ENCODE peak calls at places on chromosome 18, in seven cellular contexts. U, H, A, D, Q, X and B are unnamed samples.

GRCh38 chr18:55173291-55173690 is 214.0 kb upstream of the CCDC68 start:
- DNase-seq in U (no peak), H (no peak), A (no peak), D (no peak), Q (no peak), X (no peak), B (no peak)

GRCh38 chr18:2395427-2396161 is 175.7 kb downstream of the METTL4 start:
- DNase-seq in U (no peak), H (no peak), A (no peak), D (no peak), Q (no peak), X (no peak), B (peak)

GRCh38 chr18:74797577-74798151 is 200.0 kb downstream of the ZNF407 start:
- DNase-seq in U (no peak), H (no peak), A (no peak), D (no peak), Q (no peak), X (no peak), B (no peak)

GRCh38 chr18:40935423-40935822 is 1019.6 kb upstream of the PIK3C3 start:
- DNase-seq in U (no peak), H (no peak), A (no peak), D (no peak), Q (no peak), X (peak), B (no peak)

GRCh38 chr18:49814147-49814499 is 790 bp upstream of the ACAA2 start:
- DNase-seq in U (peak), H (no peak), A (no peak), D (peak), Q (peak), X (peak), B (peak)

GRCh38 chr18:44856157-44856556 is 175.5 kb downstream of the SETBP1 start:
- DNase-seq in U (no peak), H (no peak), A (no peak), D (no peak), Q (no peak), X (no peak), B (no peak)

GRCh38 chr18:44041553-44042418 is 638.9 kb upstream of the SETBP1 start:
- DNase-seq in U (no peak), H (no peak), A (no peak), D (no peak), Q (no peak), X (no peak), B (no peak)

GRCh38 chr18:13191779-13192178 is 26.8 kb upstream of the LDLRAD4 start:
- DNase-seq in U (no peak), H (no peak), A (no peak), D (no peak), Q (no peak), X (no peak), B (peak)

GRCh38 chr18:49555641-49556040 is 6.2 kb upstream of the LIPG start:
- DNase-seq in U (no peak), H (no peak), A (no peak), D (no peak), Q (no peak), X (no peak), B (no peak)

GRCh38 chr18:43970656-43971055 is 693.4 kb upstream of the SYT4 start:
- DNase-seq in U (no peak), H (no peak), A (no peak), D (peak), Q (no peak), X (no peak), B (no peak)

GRCh38 chr18:58808349-58808748 is 56.3 kb upstream of the ZNF532 start:
- DNase-seq in U (no peak), H (no peak), A (no peak), D (no peak), Q (peak), X (no peak), B (no peak)

GRCh38 chr18:9353596-9353995 is 19.0 kb downstream of the TWSG1 start:
- DNase-seq in U (no peak), H (no peak), A (no peak), D (no peak), Q (no peak), X (no peak), B (no peak)

GRCh38 chr18:49733321-49733720 is 80.0 kb downstream of the ACAA2 start:
- DNase-seq in U (no peak), H (no peak), A (no peak), D (peak), Q (no peak), X (no peak), B (peak)

GRCh38 chr18:7898181-7898580 is 331.1 kb downstream of the PTPRM start:
- DNase-seq in U (no peak), H (no peak), A (no peak), D (no peak), Q (no peak), X (no peak), B (no peak)

GRCh38 chr18:551404-552061 is 28.6 kb upstream of the CETN1 start:
- DNase-seq in U (no peak), H (no peak), A (no peak), D (no peak), Q (no peak), X (no peak), B (no peak)

GRCh38 chr18:47323158-47323557 is 71.7 kb upstream of the SKOR2 start:
- DNase-seq in U (no peak), H (no peak), A (no peak), D (peak), Q (no peak), X (no peak), B (peak)

GRCh38 chr18:9824862-9825479 is 60.8 kb upstream of the TXNDC2 start:
- DNase-seq in U (no peak), H (no peak), A (no peak), D (no peak), Q (no peak), X (no peak), B (no peak)

GRCh38 chr18:11304900-11305299 is 155.5 kb upstream of the PIEZO2 start:
- DNase-seq in U (no peak), H (no peak), A (no peak), D (no peak), Q (no peak), X (no peak), B (no peak)

GRCh38 chr18:22348521-22349316 is 69.0 kb downstream of the CTAGE1 start:
- DNase-seq in U (no peak), H (no peak), A (peak), D (peak), Q (peak), X (no peak), B (peak)

GRCh38 chr18:58682429-58683069 is 11.3 kb downstream of the MALT1 start:
- DNase-seq in U (no peak), H (no peak), A (no peak), D (peak), Q (no peak), X (no peak), B (peak)

GRCh38 chr18:56945171-56945863 is 201.6 kb upstream of the BOD1L2 start:
- DNase-seq in U (no peak), H (no peak), A (no peak), D (no peak), Q (no peak), X (no peak), B (no peak)

GRCh38 chr18:63158676-63159291 is 160.8 kb downstream of the BCL2 start:
- DNase-seq in U (peak), H (no peak), A (no peak), D (no peak), Q (no peak), X (no peak), B (no peak)

GRCh38 chr18:6055711-6056110 is 160.4 kb upstream of the TMEM200C start:
- DNase-seq in U (no peak), H (no peak), A (no peak), D (peak), Q (no peak), X (no peak), B (peak)

GRCh38 chr18:47582055-47582454 is 330.6 kb upstream of the SKOR2 start:
- DNase-seq in U (no peak), H (no peak), A (no peak), D (no peak), Q (no peak), X (no peak), B (no peak)

GRCh38 chr18:35514752-35515459 is 17.1 kb upstream of the INO80C start:
- DNase-seq in U (no peak), H (no peak), A (no peak), D (peak), Q (no peak), X (no peak), B (no peak)

GRCh38 chr18:79788096-79789085 is 9.3 kb upstream of the KCNG2 start:
- DNase-seq in U (no peak), H (no peak), A (no peak), D (no peak), Q (peak), X (no peak), B (no peak)

GRCh38 chr18:58412844-58413666 is 215.8 kb downstream of the ALPK2 start:
- DNase-seq in U (no peak), H (no peak), A (no peak), D (no peak), Q (no peak), X (no peak), B (no peak)

GRCh38 chr18:48680871-48681270 is 142.0 kb downstream of the CTIF start:
- DNase-seq in U (no peak), H (no peak), A (no peak), D (no peak), Q (no peak), X (no peak), B (peak)

GRCh38 chr18:48889115-48889941 is 61.4 kb downstream of the SMAD7 start:
- DNase-seq in U (no peak), H (no peak), A (peak), D (no peak), Q (peak), X (no peak), B (no peak)

GRCh38 chr18:42310956-42311355 is 355.9 kb downstream of the PIK3C3 start:
- DNase-seq in U (no peak), H (no peak), A (no peak), D (no peak), Q (no peak), X (no peak), B (no peak)

GRCh38 chr18:78519394-78520062 is 460.1 kb upstream of the SALL3 start:
- DNase-seq in U (no peak), H (no peak), A (no peak), D (no peak), Q (peak), X (no peak), B (no peak)

GRCh38 chr18:77478619-77479018 is 229.0 kb downstream of the GALR1 start:
- DNase-seq in U (no peak), H (no peak), A (no peak), D (no peak), Q (no peak), X (no peak), B (peak)

GRCh38 chr18:61360440-61361383 is 27.5 kb downstream of the CDH20 start:
- DNase-seq in U (no peak), H (peak), A (no peak), D (no peak), Q (no peak), X (peak), B (no peak)